ENCODE peak calls at places on chromosomes 5 and 9, in four cellular contexts. Y, T, G and M are unnamed samples.

GRCh38 chr5:82470185-82470584 is 192.0 kb upstream of the RPS23 start:
- DNase-seq in T (no peak), G (no peak), Y (no peak), M (no peak)

GRCh38 chr9:90502134-90502533 is 140.5 kb downstream of the DIRAS2 start:
- DNase-seq in T (no peak), G (no peak), Y (no peak), M (no peak)

GRCh38 chr5:52948418-52949076 is 40.6 kb upstream of the ITGA2 start:
- DNase-seq in G (peak), Y (peak), T (peak), M (peak)

GRCh38 chr5:58294598-58295298 is 165.1 kb downstream of the PLK2 start:
- DNase-seq in Y (peak), G (no peak), T (no peak), M (no peak)

GRCh38 chr9:76619645-76620044 is 144.6 kb upstream of the PCA3 start:
- DNase-seq in Y (no peak), G (no peak), T (no peak), M (no peak)

GRCh38 chr5:167304834-167305469 is 986.5 kb upstream of the WWC1 start:
- DNase-seq in G (no peak), T (no peak), Y (no peak), M (no peak)

GRCh38 chr5:2948875-2949274 is 197.4 kb upstream of the IRX2 start:
- DNase-seq in T (no peak), Y (no peak), G (no peak), M (no peak)

GRCh38 chr9:127910613-127911205 is 6.1 kb downstream of the ST6GALNAC4 start:
- DNase-seq in Y (no peak), G (no peak), T (no peak), M (no peak)

GRCh38 chr9:69433968-69434367 is 109.0 kb downstream of the ENTREP1 start:
- DNase-seq in T (no peak), G (no peak), Y (no peak), M (no peak)

GRCh38 chr5:31476607-31477200 is 55.2 kb downstream of the DROSHA start:
- DNase-seq in G (no peak), T (no peak), Y (no peak), M (no peak)

GRCh38 chr5:8683528-8683927 is 814.6 kb downstream of the MTRR start:
- DNase-seq in G (no peak), Y (no peak), T (no peak), M (no peak)

GRCh38 chr9:136773386-136774044 is 9.2 kb upstream of the LCN15 start:
- DNase-seq in T (no peak), Y (no peak), G (no peak), M (peak)

GRCh38 chr5:96807099-96807654 is 568 bp downstream of the ERAP1 start:
- DNase-seq in T (no peak), Y (peak), G (peak), M (peak)

GRCh38 chr9:133115604-133116345 is 5.3 kb downstream of the RALGDS start:
- DNase-seq in T (peak), Y (no peak), G (no peak), M (no peak)

GRCh38 chr5:176533894-176534611 is 3.1 kb downstream of the RNF44 start:
- DNase-seq in T (no peak), Y (peak), G (no peak), M (no peak)

GRCh38 chr9:34545497-34545896 is 22.7 kb upstream of the ENHO start:
- DNase-seq in G (no peak), T (no peak), Y (no peak), M (no peak)

GRCh38 chr5:172939561-172939960 is 19.7 kb upstream of the RPL26L1 start:
- DNase-seq in G (peak), T (no peak), Y (no peak), M (peak)

GRCh38 chr5:6188344-6188743 is 190.0 kb downstream of the MED10 start:
- DNase-seq in G (no peak), Y (no peak), T (no peak), M (no peak)

GRCh38 chr9:124079176-124079925 is 67.8 kb downstream of the LHX2 start:
- DNase-seq in Y (no peak), G (no peak), T (no peak), M (no peak)

GRCh38 chr9:34648673-34649072 is 2.2 kb downstream of the GALT start:
- DNase-seq in G (no peak), Y (no peak), T (no peak), M (no peak)

GRCh38 chr5:82334856-82335255 is 56.7 kb upstream of the RPS23 start:
- DNase-seq in Y (no peak), G (no peak), T (no peak), M (no peak)

GRCh38 chr5:72065751-72066255 is 41.5 kb upstream of the MAP1B start:
- DNase-seq in T (no peak), Y (no peak), G (no peak), M (peak)

GRCh38 chr9:137227057-137227852 is at the start of gene RNF224:
- DNase-seq in Y (peak), T (peak), G (peak), M (peak)

GRCh38 chr9:20593551-20593950 is 28.7 kb downstream of the MLLT3 start:
- DNase-seq in T (no peak), Y (peak), G (no peak), M (no peak)

GRCh38 chr9:136799079-136799853 is 3.1 kb downstream of the CCDC183 start:
- DNase-seq in Y (no peak), G (no peak), T (no peak), M (no peak)

GRCh38 chr5:107223066-107223465 is 447.7 kb downstream of the EFNA5 start:
- DNase-seq in Y (peak), G (no peak), T (no peak), M (no peak)

GRCh38 chr9:131276891-131277672 is 772 bp upstream of the FAM78A start:
- DNase-seq in Y (no peak), G (no peak), T (no peak), M (no peak)

GRCh38 chr9:68978054-68978453 is 35.9 kb downstream of the PRKACG start:
- DNase-seq in T (no peak), Y (no peak), G (no peak), M (no peak)

GRCh38 chr5:178347956-178348355 is 115.4 kb upstream of the PHYKPL start:
- DNase-seq in Y (no peak), G (no peak), T (no peak), M (no peak)

GRCh38 chr5:174555726-174556125 is 168.7 kb upstream of the MSX2 start:
- DNase-seq in T (no peak), Y (no peak), G (no peak), M (no peak)